ENCODE peak calls at places on chromosomes 5 and 9, in ten cellular contexts. K is lower leg skin, H is fibroblast of lung, M is retinal pigment epithelial cell, F is ovary, S is A549, G is GOT3, D is mucosa of descending colon, V is SK-MEL-5, N is brain microvascular endothelial cell. C is an unnamed sample.

GRCh38 chr5:180330810-180331646 is 22.1 kb downstream of the GFPT2 start:
- DNase-seq in K (peak; percentile 80), H (peak; percentile 100), M (peak; percentile 60), F (peak; percentile 83), S (peak; percentile 93), G (peak; percentile 75), D (no peak), V (no peak), N (peak; percentile 97), C (peak; percentile 81)

GRCh38 chr5:65840071-65840470 is 86.3 kb upstream of the ERBIN start:
- DNase-seq in K (no peak), H (no peak), M (no peak), F (no peak), S (no peak), G (no peak), D (no peak), V (no peak), N (no peak), C (no peak)

GRCh38 chr5:163760498-163760897 is 255.1 kb downstream of the MAT2B start:
- DNase-seq in K (no peak), H (peak; percentile 100), M (peak; percentile 70), F (no peak), S (no peak), G (no peak), D (no peak), V (no peak), N (peak; percentile 48), C (peak; percentile 51)

GRCh38 chr9:134966270-134966669 is 48.6 kb upstream of the FCN1 start:
- DNase-seq in K (no peak), H (no peak), M (no peak), F (no peak), S (no peak), G (no peak), D (no peak), V (no peak), N (no peak), C (no peak)

GRCh38 chr5:36878421-36879088 is 2.0 kb downstream of the NIPBL start:
- DNase-seq in K (peak; percentile 23), H (peak; percentile 51), M (no peak), F (peak; percentile 29), S (no peak), G (no peak), D (no peak), V (peak; percentile 70), N (no peak), C (no peak)

GRCh38 chr5:89878733-89879132 is 530.8 kb downstream of the CETN3 start:
- DNase-seq in K (no peak), H (no peak), M (no peak), F (no peak), S (no peak), G (no peak), D (no peak), V (no peak), N (no peak), C (no peak)

GRCh38 chr5:62268239-62268638 is 37.8 kb upstream of the KIF2A start:
- DNase-seq in K (no peak), H (no peak), M (no peak), F (no peak), S (peak; percentile 14), G (no peak), D (no peak), V (no peak), N (no peak), C (peak; percentile 99)

GRCh38 chr9:13322828-13323550 is 43.5 kb upstream of the MPDZ start:
- DNase-seq in K (no peak), H (no peak), M (no peak), F (no peak), S (no peak), G (no peak), D (no peak), V (no peak), N (no peak), C (no peak)

GRCh38 chr9:100099722-100100042 is 639 bp downstream of the INVS start:
- DNase-seq in K (no peak), H (no peak), M (no peak), F (peak; percentile 11), S (no peak), G (no peak), D (peak; percentile 42), V (no peak), N (no peak), C (no peak)

GRCh38 chr5:151123897-151124751 is 33.5 kb downstream of the ANXA6 start:
- DNase-seq in K (no peak), H (peak; percentile 16), M (no peak), F (no peak), S (peak; percentile 20), G (no peak), D (no peak), V (no peak), N (peak; percentile 34), C (no peak)

GRCh38 chr5:134833340-134834032 is 12.3 kb upstream of the C5orf24 start:
- DNase-seq in K (no peak), H (peak; percentile 79), M (no peak), F (no peak), S (no peak), G (no peak), D (no peak), V (no peak), N (peak; percentile 36), C (no peak)

GRCh38 chr9:78557540-78557939 is 260.6 kb downstream of the PSAT1 start:
- DNase-seq in K (no peak), H (no peak), M (no peak), F (no peak), S (no peak), G (no peak), D (no peak), V (no peak), N (no peak), C (no peak)

GRCh38 chr9:93294011-93294410 is 110.1 kb downstream of the WNK2 start:
- DNase-seq in K (no peak), H (no peak), M (no peak), F (no peak), S (no peak), G (no peak), D (no peak), V (no peak), N (no peak), C (no peak)

GRCh38 chr5:78127875-78128274 is 166.6 kb downstream of the AP3B1 start:
- DNase-seq in K (no peak), H (no peak), M (no peak), F (no peak), S (peak; percentile 55), G (no peak), D (no peak), V (peak; percentile 58), N (no peak), C (no peak)

GRCh38 chr9:4581031-4581760 is 80.9 kb upstream of the PLPP6 start:
- DNase-seq in K (no peak), H (no peak), M (peak; percentile 43), F (no peak), S (no peak), G (no peak), D (no peak), V (peak; percentile 2), N (no peak), C (no peak)

GRCh38 chr5:87022415-87022814 is 245.3 kb upstream of the RASA1 start:
- DNase-seq in K (no peak), H (no peak), M (no peak), F (no peak), S (no peak), G (no peak), D (no peak), V (no peak), N (no peak), C (no peak)

GRCh38 chr5:75529185-75529584 is 17.5 kb downstream of the POLK start:
- DNase-seq in K (no peak), H (no peak), M (no peak), F (no peak), S (no peak), G (no peak), D (no peak), V (no peak), N (no peak), C (no peak)

GRCh38 chr9:106056328-106056727 is 362.0 kb downstream of the TMEM38B start:
- DNase-seq in K (no peak), H (no peak), M (no peak), F (no peak), S (no peak), G (no peak), D (no peak), V (no peak), N (no peak), C (no peak)

GRCh38 chr9:134698587-134699342 is 57.2 kb downstream of the COL5A1 start:
- DNase-seq in K (no peak), H (peak; percentile 41), M (no peak), F (peak; percentile 66), S (peak; percentile 81), G (no peak), D (peak; percentile 72), V (peak; percentile 68), N (peak; percentile 30), C (no peak)

GRCh38 chr5:139140631-139141071 is 57.5 kb downstream of the SIL1 start:
- DNase-seq in K (no peak), H (peak; percentile 33), M (no peak), F (no peak), S (no peak), G (no peak), D (no peak), V (no peak), N (no peak), C (no peak)

GRCh38 chr9:89319015-89319905 is 960 bp downstream of the SECISBP2 start:
- DNase-seq in K (no peak), H (no peak), M (no peak), F (no peak), S (no peak), G (no peak), D (no peak), V (no peak), N (no peak), C (no peak)

GRCh38 chr9:138024131-138024530 is 146.5 kb downstream of the CACNA1B start:
- DNase-seq in K (no peak), H (no peak), M (no peak), F (no peak), S (no peak), G (no peak), D (no peak), V (no peak), N (no peak), C (no peak)

GRCh38 chr9:34377402-34377741 is 674 bp upstream of the MYORG start:
- DNase-seq in K (no peak), H (no peak), M (no peak), F (peak; percentile 23), S (peak; percentile 21), G (no peak), D (peak; percentile 74), V (no peak), N (no peak), C (no peak)

GRCh38 chr9:125177888-125178287 is 11.7 kb downstream of the PPP6C start:
- DNase-seq in K (no peak), H (no peak), M (no peak), F (no peak), S (no peak), G (no peak), D (no peak), V (no peak), N (no peak), C (no peak)

GRCh38 chr5:89401659-89402058 is 518.7 kb upstream of the MEF2C start:
- DNase-seq in K (no peak), H (no peak), M (no peak), F (no peak), S (no peak), G (no peak), D (no peak), V (no peak), N (no peak), C (no peak)

GRCh38 chr9:93159601-93160418 is 24.1 kb upstream of the WNK2 start:
- DNase-seq in K (peak; percentile 60), H (peak; percentile 70), M (no peak), F (peak; percentile 72), S (peak; percentile 84), G (peak; percentile 17), D (peak; percentile 90), V (peak; percentile 86), N (peak; percentile 88), C (peak; percentile 19)

GRCh38 chr5:103793595-103794182 is 231.1 kb upstream of the NUDT12 start:
- DNase-seq in K (no peak), H (no peak), M (no peak), F (no peak), S (no peak), G (no peak), D (no peak), V (no peak), N (no peak), C (no peak)

GRCh38 chr9:11194249-11194648 is 581.4 kb upstream of the PTPRD start:
- DNase-seq in K (no peak), H (no peak), M (peak; percentile 63), F (no peak), S (no peak), G (no peak), D (no peak), V (no peak), N (no peak), C (no peak)